ENCODE peak calls at places on chromosomes 12 and 14, in nine cellular contexts. T is GM23248; S is psoas muscle; W is aorta; K is coronary artery; O is naive thymus-derived CD4-positive, alpha-beta T cell; A is mammary epithelial cell; Q is BJ; F is DND-41. Z is an unnamed sample.
A peak's percentile ranks its signal among the peaks of the same experiment; 100 is the strongest.

GRCh38 chr12:100539209-100539608 is 34.3 kb upstream of the GAS2L3 start:
- DNase-seq in O (peak; percentile 2), Q (no peak), W (no peak), S (no peak), F (peak; percentile 54), K (no peak), A (peak; percentile 20), T (peak; percentile 56), Z (no peak)

GRCh38 chr12:108214486-108214885 is 85.4 kb downstream of the WSCD2 start:
- DNase-seq in A (no peak), Q (no peak), F (peak; percentile 53), T (peak; percentile 58), O (peak; percentile 1), K (no peak), S (no peak), W (peak; percentile 58), Z (no peak)

GRCh38 chr12:93163260-93164036 is 214.3 kb upstream of the NUDT4 start:
- DNase-seq in T (peak; percentile 93), K (no peak), Q (peak; percentile 83), O (no peak), A (no peak), S (no peak), W (no peak), F (no peak), Z (no peak)

GRCh38 chr12:84874125-84874824 is 38.3 kb downstream of the SLC6A15 start:
- DNase-seq in F (no peak), T (peak; percentile 77), S (no peak), W (no peak), Q (no peak), O (peak; percentile 40), A (peak; percentile 42), K (no peak), Z (peak; percentile 10)

GRCh38 chr12:16854465-16854864 is 248.5 kb upstream of the LMO3 start:
- DNase-seq in F (no peak), O (no peak), A (no peak), K (no peak), T (no peak), W (no peak), Q (no peak), S (no peak), Z (no peak)

GRCh38 chr12:48336564-48336963 is 14.2 kb downstream of the ZNF641 start:
- DNase-seq in K (no peak), O (no peak), T (no peak), Q (no peak), S (no peak), F (no peak), A (no peak), W (no peak), Z (no peak)

GRCh38 chr14:25048170-25049126 is 1.5 kb downstream of the STXBP6 start:
- DNase-seq in W (peak; percentile 46), F (no peak), S (peak; percentile 55), T (peak; percentile 97), O (no peak), Q (peak; percentile 11), K (no peak), A (peak; percentile 63), Z (no peak)

GRCh38 chr14:58059121-58059520 is 92.9 kb downstream of the ARMH4 start:
- DNase-seq in O (no peak), A (no peak), F (no peak), T (no peak), Q (no peak), K (no peak), S (no peak), W (no peak), Z (no peak)

GRCh38 chr12:16524378-16524777 is 81.6 kb downstream of the LMO3 start:
- DNase-seq in A (peak; percentile 76), T (peak; percentile 4), O (no peak), F (no peak), W (no peak), Q (no peak), S (no peak), K (no peak), Z (no peak)

GRCh38 chr12:120093336-120093591 is 23.3 kb downstream of the RAB35 start:
- DNase-seq in A (no peak), W (no peak), S (no peak), K (no peak), T (no peak), O (no peak), Q (no peak), F (no peak), Z (no peak)

GRCh38 chr12:94145231-94145979 is 3.0 kb upstream of the PLXNC1 start:
- DNase-seq in W (no peak), O (no peak), S (no peak), T (peak; percentile 70), K (no peak), A (no peak), Q (no peak), F (no peak), Z (no peak)

GRCh38 chr14:53613404-53614253 is 343.0 kb downstream of the BMP4 start:
- DNase-seq in O (no peak), S (no peak), Q (no peak), A (peak; percentile 29), F (no peak), T (no peak), W (no peak), K (no peak), Z (peak; percentile 85)

GRCh38 chr14:103310576-103311095 is 23.4 kb upstream of the EIF5 start:
- DNase-seq in K (peak; percentile 53), Q (no peak), F (no peak), T (no peak), S (no peak), O (no peak), W (no peak), A (no peak), Z (no peak)
- H3K4me3 ChIP-seq in K (no peak overlapping the region), Q (no peak overlapping the region), F (no peak overlapping the region), T (no peak overlapping the region), S (no peak overlapping the region), O (no peak overlapping the region), W (no peak overlapping the region), A (no peak overlapping the region), Z (no peak overlapping the region)

GRCh38 chr14:48751293-48751692 is 834.9 kb downstream of the RPS29 start:
- DNase-seq in T (no peak), W (no peak), S (no peak), K (no peak), Q (no peak), A (no peak), O (no peak), F (no peak), Z (no peak)

GRCh38 chr14:48744202-48744601 is 842.0 kb downstream of the RPS29 start:
- DNase-seq in Q (no peak), K (no peak), W (no peak), F (no peak), A (no peak), S (no peak), O (no peak), T (no peak), Z (no peak)

GRCh38 chr14:48748151-48748550 is 838.0 kb downstream of the RPS29 start:
- DNase-seq in K (no peak), A (no peak), F (no peak), W (no peak), O (no peak), Q (no peak), T (no peak), S (no peak), Z (no peak)

GRCh38 chr14:48747683-48748082 is 838.5 kb downstream of the RPS29 start:
- DNase-seq in T (no peak), F (peak; percentile 4), Q (no peak), W (no peak), S (no peak), O (no peak), K (no peak), A (no peak), Z (no peak)
- H3K4me3 ChIP-seq in T (no peak overlapping the region), F (no peak overlapping the region), Q (no peak overlapping the region), W (no peak overlapping the region), S (no peak overlapping the region), O (no peak overlapping the region), K (no peak overlapping the region), A (no peak overlapping the region), Z (no peak overlapping the region)

GRCh38 chr12:24537241-24537860 is 411.6 kb downstream of the BCAT1 start:
- DNase-seq in W (no peak), S (no peak), A (no peak), T (no peak), Q (no peak), K (no peak), F (no peak), O (no peak), Z (no peak)
- H3K4me3 ChIP-seq in W (no peak overlapping the region), S (no peak overlapping the region), A (no peak overlapping the region), T (no peak overlapping the region), Q (no peak overlapping the region), K (peak overlapping the region; percentile 61), F (no peak overlapping the region), O (no peak overlapping the region), Z (no peak overlapping the region)

GRCh38 chr12:53097564-53098353 is at the start of gene IGFBP6:
- DNase-seq in A (peak; percentile 55), K (no peak), S (peak; percentile 71), F (peak; percentile 65), O (peak; percentile 52), T (peak; percentile 90), W (peak; percentile 83), Q (no peak), Z (no peak)

GRCh38 chr12:53098354-53098981 is 1.0 kb downstream of the IGFBP6 start:
- DNase-seq in O (no peak), Q (no peak), S (peak; percentile 60), A (peak; percentile 77), W (peak; percentile 78), K (peak; percentile 89), T (peak; percentile 92), F (no peak), Z (no peak)

GRCh38 chr12:53100466-53101151 is 2.7 kb upstream of the SOAT2 start:
- DNase-seq in T (no peak), A (no peak), K (peak; percentile 64), Q (no peak), O (no peak), W (no peak), S (no peak), F (no peak), Z (no peak)

GRCh38 chr12:53097207-53097563 is 282 bp upstream of the IGFBP6 start:
- DNase-seq in T (peak; percentile 64), K (no peak), O (no peak), Q (no peak), A (peak; percentile 20), S (no peak), W (no peak), F (no peak), Z (no peak)

DNA sequence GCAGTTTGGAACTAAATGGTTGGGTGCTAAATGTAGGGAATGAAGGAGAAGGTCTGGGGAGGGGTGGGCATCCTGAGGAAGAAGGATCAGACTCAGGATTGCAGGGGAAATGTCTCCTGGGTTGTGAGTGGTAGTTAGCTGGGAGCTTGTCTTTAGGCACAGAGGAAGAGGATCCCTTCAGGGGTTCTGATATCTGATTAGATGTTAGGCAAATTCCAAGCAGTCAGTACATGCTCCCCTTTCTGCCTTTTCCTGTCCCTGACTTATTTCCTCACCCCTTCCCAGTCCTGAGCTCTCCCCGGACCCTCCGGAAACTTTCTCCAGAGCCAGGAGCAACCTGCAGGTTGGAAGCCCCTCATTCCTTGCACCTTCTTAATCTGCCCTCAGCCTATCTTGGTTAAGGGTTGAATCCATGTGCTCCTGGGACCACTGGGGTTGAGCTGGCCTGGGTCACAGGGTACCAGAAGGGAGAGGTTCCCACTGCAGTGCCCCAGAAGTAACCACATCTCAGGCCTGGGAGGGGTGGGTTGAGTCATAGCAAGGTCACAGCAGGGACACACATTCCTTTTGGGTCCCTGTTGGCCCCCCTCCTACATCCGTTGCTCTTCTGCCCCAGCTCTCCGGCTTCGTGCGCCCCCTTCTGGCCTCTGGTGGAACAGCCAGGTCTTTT is 1.6 kb downstream of the IGFBP6 start:
- DNase-seq in W (peak; percentile 94), A (peak; percentile 86), Q (peak; percentile 74), S (peak; percentile 92), T (peak; percentile 97), F (peak; percentile 85), K (peak; percentile 96), O (peak; percentile 86), Z (no peak)
- H3K4me3 ChIP-seq in W (no peak overlapping the region), A (peak overlapping the region; percentile 61), Q (peak overlapping the region; percentile 81), S (peak overlapping the region; percentile 29), T (peak overlapping the region; percentile 85), F (no peak overlapping the region), K (peak overlapping the region; percentile 88), O (no peak overlapping the region), Z (peak overlapping the region; percentile 72)